ENCODE peak calls at places on chromosomes 1 and 21, in eight cellular contexts. L is bronchial epithelial cell, O is fibroblast of lung, B is coronary artery, G is GM12865, V is heart right ventricle, T is tibial artery, F is AG04449. R is an unnamed sample.

GRCh38 chr1:24910751-24911650 is 19.1 kb downstream of the RUNX3 start:
- DNase-seq in V (no peak), G (peak; percentile 14), L (peak; percentile 16), B (no peak), F (no peak), T (no peak), O (peak; percentile 52), R (no peak)

GRCh38 chr1:9066945-9067807 is 2.3 kb downstream of the SLC2A5 start:
- DNase-seq in F (peak; percentile 67), B (no peak), L (peak; percentile 88), G (peak; percentile 35), V (peak; percentile 52), O (peak; percentile 92), T (peak; percentile 53), R (no peak)

GRCh38 chr1:200786792-200787191 is 48.1 kb downstream of the CAMSAP2 start:
- DNase-seq in V (no peak), O (no peak), L (no peak), T (no peak), F (no peak), B (no peak), G (no peak), R (no peak)

GRCh38 chr21:32320059-32320458 is 21.4 kb downstream of the MRAP start:
- DNase-seq in B (peak; percentile 41), L (no peak), T (no peak), F (no peak), G (no peak), V (no peak), O (no peak), R (no peak)

GRCh38 chr1:206766251-206766856 is 4.2 kb upstream of the IL19 start:
- DNase-seq in G (peak; percentile 89), V (peak; percentile 23), F (no peak), B (no peak), L (peak; percentile 28), O (peak; percentile 74), T (peak; percentile 67), R (peak; percentile 39)

GRCh38 chr1:40780678-40781613 is 2.6 kb upstream of the KCNQ4 start:
- DNase-seq in G (no peak), F (no peak), T (no peak), B (no peak), V (no peak), O (no peak), L (no peak), R (no peak)

GRCh38 chr1:153598309-153599172 is 14.4 kb downstream of the S100A16 start:
- DNase-seq in V (no peak), T (no peak), O (peak; percentile 58), L (peak; percentile 32), F (no peak), B (no peak), G (peak; percentile 95), R (no peak)

GRCh38 chr1:43982798-43983197 is 3.8 kb downstream of the B4GALT2 start:
- DNase-seq in G (no peak), L (no peak), T (no peak), B (no peak), V (no peak), F (no peak), O (no peak), R (no peak)

GRCh38 chr1:41878911-41879310 is 39.8 kb downstream of the HIVEP3 start:
- DNase-seq in O (no peak), B (no peak), V (no peak), G (no peak), L (no peak), T (no peak), F (no peak), R (no peak)

GRCh38 chr1:16397095-16397494 is 30.1 kb downstream of the SZRD1 start:
- DNase-seq in V (no peak), O (no peak), B (no peak), T (no peak), L (no peak), G (no peak), F (no peak), R (no peak)

GRCh38 chr1:6574025-6574620 is 5.7 kb upstream of the ZBTB48 start:
- DNase-seq in L (no peak), G (no peak), O (no peak), B (no peak), V (no peak), F (no peak), T (no peak), R (no peak)

GRCh38 chr21:33076600-33077329 is 6.8 kb downstream of the OLIG1 start:
- DNase-seq in B (no peak), F (no peak), G (no peak), V (no peak), T (no peak), O (no peak), L (no peak), R (no peak)

GRCh38 chr1:226827458-226827857 is 43.0 kb upstream of the PSEN2 start:
- DNase-seq in G (no peak), T (peak; percentile 74), V (peak; percentile 67), O (peak; percentile 20), F (no peak), B (no peak), L (no peak), R (no peak)

GRCh38 chr1:228236744-228237143 is 28.9 kb downstream of the OBSCN start:
- DNase-seq in V (no peak), B (no peak), T (no peak), O (peak; percentile 52), F (no peak), L (peak; percentile 25), G (peak; percentile 38), R (no peak)

GRCh38 chr1:30095051-30095450 is 628.3 kb downstream of the MATN1 start:
- DNase-seq in L (no peak), G (no peak), F (no peak), B (no peak), V (no peak), O (no peak), T (no peak), R (no peak)

GRCh38 chr1:39410915-39411436 is 80.5 kb upstream of the BMP8A start:
- DNase-seq in L (peak; percentile 84), O (peak; percentile 94), B (peak; percentile 88), T (peak; percentile 81), F (peak; percentile 72), G (peak; percentile 72), V (peak; percentile 74), R (no peak)

GRCh38 chr1:233635765-233636502 is 22.0 kb downstream of the KCNK1 start:
- DNase-seq in V (no peak), T (no peak), O (peak; percentile 60), B (no peak), G (no peak), L (peak; percentile 52), F (no peak), R (no peak)

GRCh38 chr1:35112668-35113067 is 33.5 kb downstream of the ZMYM1 start:
- DNase-seq in O (peak; percentile 29), L (no peak), T (no peak), V (no peak), G (no peak), F (no peak), B (no peak), R (no peak)
- H3K4me3 ChIP-seq in O (no peak overlapping the region), L (no peak overlapping the region), T (no peak overlapping the region), V (no peak overlapping the region), G (no peak overlapping the region), F (no peak overlapping the region), B (no peak overlapping the region), R (no peak overlapping the region)

GRCh38 chr1:243710467-243710866 is 139.6 kb downstream of the AKT3 start:
- DNase-seq in V (no peak), F (no peak), O (no peak), T (no peak), B (no peak), L (no peak), G (no peak), R (no peak)

GRCh38 chr1:243712242-243712641 is 137.8 kb downstream of the AKT3 start:
- DNase-seq in O (no peak), V (no peak), F (no peak), L (no peak), B (no peak), T (no peak), G (no peak), R (no peak)

GRCh38 chr1:243715285-243715684 is 134.8 kb downstream of the AKT3 start:
- DNase-seq in B (no peak), L (no peak), V (no peak), T (no peak), O (no peak), F (no peak), G (no peak), R (no peak)

GRCh38 chr1:243713470-243714186 is 136.4 kb downstream of the AKT3 start:
- DNase-seq in V (no peak), G (no peak), F (peak; percentile 16), O (peak; percentile 78), T (no peak), L (no peak), B (no peak), R (no peak)

DNA sequence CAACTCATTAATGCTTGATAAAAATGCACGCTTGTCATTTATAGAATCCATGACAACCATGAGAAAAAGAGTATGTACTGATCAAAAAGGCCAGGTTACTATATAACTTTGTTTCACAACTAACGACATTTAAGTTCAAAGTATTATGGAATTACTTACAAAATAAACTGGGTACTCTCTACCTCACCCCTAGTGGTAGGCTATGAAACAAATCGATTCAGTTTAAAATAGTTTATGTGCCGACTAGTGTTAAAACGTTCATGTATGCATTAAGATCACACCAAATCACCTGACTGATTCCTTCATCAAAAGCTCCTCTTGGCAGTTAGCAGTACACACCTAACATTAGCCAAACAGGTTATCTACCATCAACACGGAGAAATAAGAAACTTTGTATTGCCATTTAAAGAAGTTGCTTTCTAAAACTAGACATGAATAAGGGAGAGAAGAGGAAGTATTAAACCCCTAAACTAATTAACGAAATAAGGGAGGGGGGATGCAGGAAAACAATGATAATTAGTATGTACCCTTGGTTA is 137.1 kb downstream of the AKT3 start:
- DNase-seq in T (no peak), L (no peak), G (no peak), V (no peak), B (no peak), O (peak; percentile 43), F (no peak), R (no peak)
- TF ChIP-seq CTCF in T (no peak), L (no peak), G (no peak), V (peak; percentile 23), B (no peak), O (peak; percentile 53), F (no peak), R (peak; percentile 29)

GRCh38 chr1:84436907-84437667 is 38.8 kb downstream of the DNASE2B start:
- DNase-seq in V (no peak), F (no peak), G (peak; percentile 35), L (no peak), T (no peak), B (no peak), O (no peak), R (no peak)

GRCh38 chr1:84442256-84442655 is 36.8 kb upstream of the RPF1 start:
- DNase-seq in L (peak; percentile 96), B (no peak), F (peak; percentile 82), G (peak; percentile 82), T (no peak), O (peak; percentile 94), V (no peak), R (peak; percentile 39)
- H3K4me3 ChIP-seq in L (no peak overlapping the region), B (no peak overlapping the region), F (no peak overlapping the region), G (no peak overlapping the region), T (no peak overlapping the region), O (no peak overlapping the region), V (no peak overlapping the region), R (no peak overlapping the region)

DNA sequence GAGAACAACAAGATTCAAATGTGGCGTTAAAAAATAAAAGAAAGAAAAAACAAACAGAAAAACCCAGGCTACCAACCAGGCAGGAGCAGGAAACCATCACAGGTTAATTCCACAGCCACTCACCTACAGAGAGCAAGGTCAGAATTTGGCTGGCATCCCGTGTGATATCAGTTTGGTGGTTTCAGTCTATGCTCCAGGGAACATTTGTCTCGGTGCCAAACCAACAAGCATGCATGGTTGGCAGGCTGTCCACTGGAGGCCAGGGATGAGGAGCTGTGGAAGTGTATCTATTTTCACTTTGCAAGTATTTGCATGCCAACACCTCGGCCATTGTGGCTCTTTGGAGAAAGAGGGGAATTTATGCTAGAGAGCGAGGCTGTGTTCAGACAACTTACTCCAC is 53.1 kb upstream of the PROX1 start:
- DNase-seq in B (no peak), T (no peak), F (no peak), G (no peak), L (peak; percentile 83), V (peak; percentile 50), O (no peak), R (peak; percentile 73)
- TF ChIP-seq CTCF in B (no peak), T (no peak), F (no peak), G (no peak), L (no peak), V (no peak), O (no peak), R (no peak)